ENCODE peak calls at places on chromosomes 1 and 21, in four cellular contexts. C, F, B and G are unnamed samples.

GRCh38 chr1:234619071-234619480 is 9.1 kb upstream of the IRF2BP2 start:
- DNase-seq in C (peak; percentile 33), F (no peak), B (no peak), G (no peak)

GRCh38 chr1:219329606-219330005 is 155.9 kb downstream of the LYPLAL1 start:
- DNase-seq in C (peak; percentile 45), F (peak; percentile 66), B (no peak), G (no peak)

GRCh38 chr1:188117436-188117835 is 1288.7 kb downstream of the PLA2G4A start:
- DNase-seq in C (no peak), F (no peak), B (no peak), G (no peak)

GRCh38 chr1:21933397-21934248 is 3.5 kb downstream of the HSPG2 start:
- DNase-seq in C (peak; percentile 47), F (no peak), B (peak; percentile 60), G (peak; percentile 85)

GRCh38 chr1:224700915-224701531 is 84.9 kb downstream of the CNIH3 start:
- DNase-seq in C (peak; percentile 41), F (no peak), B (no peak), G (no peak)

GRCh38 chr1:243946946-243947345 is 96.9 kb upstream of the AKT3 start:
- DNase-seq in C (peak; percentile 33), F (no peak), B (no peak), G (no peak)

GRCh38 chr1:177800386-177801058 is 169.3 kb downstream of the SEC16B start:
- DNase-seq in C (no peak), F (no peak), B (no peak), G (no peak)

GRCh38 chr1:153728305-153729066 is 636 bp downstream of the INTS3 start:
- DNase-seq in C (peak; percentile 71), F (no peak), B (peak; percentile 41), G (no peak)

GRCh38 chr1:86981482-86982311 is 67.3 kb downstream of the HS2ST1 start:
- DNase-seq in C (no peak), F (no peak), B (no peak), G (no peak)

GRCh38 chr1:224703702-224704408 is 87.7 kb downstream of the CNIH3 start:
- DNase-seq in C (no peak), F (no peak), B (no peak), G (no peak)

GRCh38 chr1:31570228-31570627 is 6.1 kb upstream of the TINAGL1 start:
- DNase-seq in C (no peak), F (no peak), B (no peak), G (no peak)

GRCh38 chr1:94951509-94952208 is 24.7 kb upstream of the CNN3 start:
- DNase-seq in C (no peak), F (no peak), B (no peak), G (no peak)

GRCh38 chr1:205883792-205884191 is 33.9 kb upstream of the PM20D1 start:
- DNase-seq in C (no peak), F (no peak), B (no peak), G (no peak)

GRCh38 chr1:185238447-185238846 is 78.6 kb downstream of the IVNS1ABP start:
- DNase-seq in C (peak; percentile 41), F (no peak), B (no peak), G (no peak)

GRCh38 chr21:10430007-10430406 is 91.4 kb upstream of the TPTE start:
- DNase-seq in C (no peak), F (no peak), B (no peak), G (no peak)

GRCh38 chr1:19949016-19949415 is 25.6 kb upstream of the PLA2G2E start:
- DNase-seq in C (peak; percentile 76), F (peak; percentile 59), B (no peak), G (peak; percentile 78)

GRCh38 chr1:146034976-146035469 is 13.5 kb upstream of the HJV start:
- DNase-seq in C (peak; percentile 56), F (no peak), B (no peak), G (no peak)

GRCh38 chr1:14970799-14971141 is 182.8 kb upstream of the TMEM51 start:
- DNase-seq in C (no peak), F (no peak), B (no peak), G (no peak)

GRCh38 chr1:162213281-162213909 is 143.9 kb downstream of the NOS1AP start:
- DNase-seq in C (peak; percentile 88), F (no peak), B (peak; percentile 79), G (no peak)

DNA sequence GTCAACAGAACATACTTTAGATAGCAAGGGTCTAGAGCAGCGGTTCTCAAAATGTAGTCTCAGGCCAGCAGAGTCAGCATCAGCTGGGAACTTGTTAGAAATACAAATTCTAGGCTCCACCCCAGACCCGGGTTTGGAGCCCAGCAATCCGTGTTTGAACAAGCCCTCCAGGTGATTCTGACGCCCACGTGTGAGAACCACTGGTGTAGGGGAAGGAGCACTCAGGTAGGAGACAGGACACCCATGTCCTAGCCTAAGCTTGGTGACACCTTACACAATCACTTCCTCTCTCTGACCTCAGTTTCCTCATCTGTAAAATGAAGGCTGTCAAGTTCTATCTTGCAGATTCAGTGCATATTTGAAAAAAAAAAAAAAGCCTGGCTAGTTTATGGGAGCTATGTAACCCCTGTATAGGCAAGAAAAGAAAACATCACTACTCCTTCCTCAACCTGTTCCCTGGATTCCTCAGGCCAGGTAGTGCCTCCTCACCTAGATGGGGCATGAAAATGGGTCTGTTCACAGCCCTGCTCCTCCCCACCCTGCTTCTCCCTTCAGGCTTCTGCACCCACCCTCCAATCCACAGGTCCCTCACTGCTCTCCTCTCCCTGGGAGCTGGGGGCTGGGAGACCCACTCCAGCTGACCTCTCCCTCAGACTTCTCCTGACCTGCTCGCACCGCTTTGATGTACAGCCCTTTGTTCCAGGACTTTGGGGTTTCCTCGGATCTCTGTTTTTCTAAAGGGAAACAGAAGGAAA is 7.1 kb upstream of the PHLDA3 start:
- DNase-seq in C (no peak), F (no peak), B (no peak), G (no peak)
- H3K4me3 ChIP-seq in C (no peak overlapping the region), F (no peak overlapping the region), B (no peak overlapping the region), G (no peak overlapping the region)

GRCh38 chr1:9125325-9125724 is 3.6 kb downstream of the GPR157 start:
- DNase-seq in C (no peak), F (no peak), B (no peak), G (no peak)
- TF ChIP-seq CTCF in C (no peak), F (no peak), B (no peak), G (no peak)

DNA sequence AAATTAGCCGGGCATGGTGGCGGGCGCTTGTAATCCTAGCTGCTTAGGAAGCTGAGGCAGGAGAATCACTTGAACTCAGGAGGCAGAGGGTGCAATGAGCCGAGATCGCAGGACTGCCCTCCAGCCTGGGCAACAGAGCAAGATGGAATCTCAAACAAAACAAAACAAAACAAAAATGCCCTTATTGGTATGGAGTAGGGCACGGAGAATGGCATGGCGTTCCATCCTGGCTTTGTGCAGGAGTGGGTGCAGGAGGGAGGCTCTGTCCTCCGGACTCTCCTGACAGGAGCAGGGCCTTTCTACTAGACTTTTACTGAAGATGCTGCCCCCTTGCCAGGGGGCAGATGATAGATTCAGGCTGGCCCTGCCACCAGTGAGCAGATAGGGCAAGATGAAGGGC is 1.0 kb downstream of the TMEM61 start:
- DNase-seq in C (no peak), F (no peak), B (no peak), G (no peak)
- H3K4me3 ChIP-seq in C (no peak overlapping the region), F (no peak overlapping the region), B (no peak overlapping the region), G (no peak overlapping the region)

GRCh38 chr1:65002508-65003315 is 36.4 kb upstream of the JAK1 start:
- DNase-seq in C (peak; percentile 96), F (peak; percentile 77), B (peak; percentile 92), G (peak; percentile 71)
- TF ChIP-seq CTCF in C (peak; percentile 1), F (no peak), B (no peak), G (no peak)

DNA sequence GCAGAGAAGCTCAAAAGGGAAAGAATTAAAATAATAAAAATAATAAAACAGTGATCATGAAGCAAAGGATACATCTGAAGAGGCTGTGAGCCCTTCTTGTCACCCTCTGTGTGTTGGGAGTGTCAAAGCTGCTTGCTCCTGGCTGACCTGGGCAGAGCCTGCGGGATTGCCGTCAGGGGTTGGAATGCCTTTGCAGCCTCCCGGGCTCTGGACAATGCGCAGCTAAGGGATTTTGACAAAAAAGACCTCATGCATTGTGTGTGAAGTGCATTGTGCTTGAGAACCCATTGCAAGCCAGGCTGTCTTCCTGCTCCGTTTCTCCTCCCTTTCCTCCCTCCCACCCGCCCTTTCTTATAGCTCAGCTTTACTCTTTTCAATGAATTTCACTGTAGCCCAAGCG is 192.3 kb downstream of the CACNA1E start:
- DNase-seq in C (no peak), F (no peak), B (no peak), G (no peak)
- H3K4me3 ChIP-seq in C (no peak overlapping the region), F (no peak overlapping the region), B (no peak overlapping the region), G (no peak overlapping the region)

DNA sequence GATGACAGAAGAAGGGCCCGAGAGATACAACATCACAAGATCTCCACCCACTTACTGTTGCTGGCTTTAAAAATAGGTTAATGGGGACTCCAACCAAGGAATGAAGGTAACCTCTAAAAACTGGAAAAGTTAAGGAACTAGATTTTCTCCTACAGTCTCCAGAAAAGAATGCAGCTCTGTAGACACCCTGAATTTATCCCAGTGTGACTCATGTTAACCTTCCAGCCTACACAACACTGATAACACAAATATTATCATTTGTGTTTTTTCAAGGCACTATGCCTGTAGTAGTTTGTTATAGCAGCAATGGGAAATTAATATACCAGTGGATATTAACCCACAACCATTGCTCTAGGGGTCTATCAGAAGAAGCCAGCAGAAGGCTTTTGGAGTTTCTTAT is 730.7 kb upstream of the ZP4 start:
- DNase-seq in C (no peak), F (no peak), B (no peak), G (no peak)
- TF ChIP-seq CTCF in C (no peak), F (no peak), B (no peak), G (no peak)